ENCODE peak calls at places on chromosomes 13 and 19, in ten cellular contexts. S is tibial artery; E is M059J; T is uterus; R is stimulated activated CD4-positive, alpha-beta T cell treated with anti-CD3 and anti-CD28 coated beads, Interleukin-12 subunit alpha, Interleukin-12 subunit beta, amount 100 ng/mL, for 24 hours; A is mucosa of descending colon; H is dermis blood vessel endothelial cell; X is NCI-H2081; G is GM12865; B is colonic mucosa. V is an unnamed sample.

GRCh38 chr19:6100284-6100915 is 9.9 kb downstream of the RFX2 start:
- DNase-seq in G (peak; percentile 56), T (no peak), B (no peak), H (peak; percentile 80), X (no peak), R (peak; percentile 25), S (peak; percentile 63), E (no peak), A (no peak), V (no peak)

GRCh38 chr13:75788494-75788991 is 152.4 kb downstream of the LMO7 start:
- DNase-seq in R (no peak), A (peak; percentile 61), S (no peak), H (peak; percentile 21), E (peak; percentile 43), B (peak; percentile 74), T (no peak), G (no peak), X (no peak), V (peak; percentile 57)

GRCh38 chr19:33368074-33368864 is 5.2 kb upstream of the CEBPG start:
- DNase-seq in T (no peak), R (no peak), H (no peak), G (no peak), S (no peak), X (no peak), E (peak; percentile 85), B (no peak), A (no peak), V (no peak)

GRCh38 chr13:44906758-44907157 is 82.5 kb downstream of the NUFIP1 start:
- DNase-seq in H (no peak), R (no peak), T (peak; percentile 62), E (peak; percentile 64), X (no peak), B (no peak), S (peak; percentile 79), A (peak; percentile 26), G (no peak), V (no peak)

GRCh38 chr13:50106559-50106958 is 91.3 kb downstream of the KCNRG start:
- DNase-seq in X (no peak), H (no peak), B (no peak), G (peak; percentile 39), S (no peak), A (no peak), T (no peak), R (no peak), E (no peak), V (no peak)

GRCh38 chr13:102470283-102470920 is 68.6 kb upstream of the FGF14 start:
- DNase-seq in H (no peak), B (no peak), E (no peak), X (no peak), A (no peak), G (no peak), R (no peak), T (no peak), S (no peak), V (no peak)

GRCh38 chr19:29665215-29665825 is at the start of gene PLEKHF1:
- DNase-seq in R (peak; percentile 86), S (peak; percentile 95), H (peak; percentile 87), B (peak; percentile 92), E (peak; percentile 71), T (peak; percentile 93), G (peak; percentile 94), X (peak; percentile 39), A (peak; percentile 94), V (peak; percentile 98)

GRCh38 chr13:84834201-84834600 is 951.9 kb upstream of the SLITRK1 start:
- DNase-seq in B (no peak), X (no peak), A (no peak), G (no peak), T (no peak), E (no peak), H (no peak), S (no peak), R (no peak), V (no peak)

GRCh38 chr19:16330811-16331690 is 6.4 kb downstream of the KLF2 start:
- DNase-seq in B (no peak), G (no peak), X (no peak), S (no peak), E (peak; percentile 49), T (no peak), R (no peak), H (no peak), A (no peak), V (no peak)

GRCh38 chr13:73991884-73992283 is 142.3 kb downstream of the KLF12 start:
- DNase-seq in E (no peak), B (no peak), X (no peak), G (no peak), S (no peak), T (no peak), R (no peak), H (no peak), A (no peak), V (no peak)

GRCh38 chr19:3609779-3610719 is 3.4 kb upstream of the TBXA2R start:
- DNase-seq in H (peak; percentile 31), X (no peak), B (no peak), R (no peak), S (no peak), G (no peak), T (no peak), A (no peak), E (peak; percentile 36), V (peak; percentile 17)

GRCh38 chr19:2275588-2276428 is 6.2 kb downstream of the PEAK3 start:
- DNase-seq in A (peak; percentile 63), G (no peak), B (peak; percentile 53), H (no peak), E (no peak), R (no peak), S (no peak), T (peak; percentile 61), X (no peak), V (peak; percentile 68)

GRCh38 chr19:11130824-11131455 is 24.6 kb downstream of the SPC24 start:
- DNase-seq in S (peak; percentile 90), R (peak; percentile 69), E (peak; percentile 70), B (peak; percentile 84), X (peak; percentile 50), G (peak; percentile 74), T (peak; percentile 88), A (peak; percentile 85), H (peak; percentile 95), V (peak; percentile 75)

GRCh38 chr19:32651729-32652140 is 23.2 kb downstream of the ANKRD27 start:
- DNase-seq in B (peak; percentile 37), T (no peak), S (no peak), H (no peak), G (no peak), R (no peak), X (no peak), E (no peak), A (peak; percentile 30), V (peak; percentile 78)

GRCh38 chr19:12838182-12838890 is at the start of gene MAST1:
- DNase-seq in G (peak; percentile 39), R (peak; percentile 37), T (no peak), E (no peak), X (peak; percentile 60), B (peak; percentile 40), S (no peak), A (peak; percentile 52), H (peak; percentile 56), V (peak; percentile 18)

GRCh38 chr13:102580552-102581169 is 16.1 kb upstream of the TPP2 start:
- DNase-seq in E (peak; percentile 50), H (peak; percentile 88), G (peak; percentile 77), R (no peak), T (no peak), X (peak; percentile 42), B (peak; percentile 55), A (peak; percentile 77), S (no peak), V (no peak)

GRCh38 chr13:25455146-25455545 is 83.4 kb downstream of the ATP8A2 start:
- DNase-seq in T (no peak), G (no peak), S (no peak), R (no peak), E (peak; percentile 12), H (no peak), X (no peak), B (no peak), A (no peak), V (no peak)

GRCh38 chr13:31012285-31013024 is 80.0 kb downstream of the TEX26 start:
- DNase-seq in X (no peak), S (no peak), B (no peak), R (no peak), T (no peak), H (peak; percentile 34), A (no peak), G (peak; percentile 29), E (peak; percentile 54), V (no peak)

GRCh38 chr13:84126671-84127171 is 244.4 kb upstream of the SLITRK1 start:
- DNase-seq in E (peak; percentile 54), B (no peak), A (no peak), G (peak; percentile 60), R (no peak), T (no peak), H (no peak), S (no peak), X (peak; percentile 55), V (no peak)

GRCh38 chr13:35727881-35728280 is 251.4 kb upstream of the MAB21L1 start:
- DNase-seq in R (no peak), G (no peak), B (no peak), A (no peak), E (no peak), H (no peak), X (no peak), T (no peak), S (no peak), V (no peak)

GRCh38 chr13:65926750-65927171 is 1303.4 kb downstream of the PCDH9 start:
- DNase-seq in T (no peak), G (no peak), H (peak; percentile 21), B (peak; percentile 20), R (no peak), S (no peak), E (peak; percentile 4), A (peak; percentile 36), X (no peak), V (peak; percentile 11)

GRCh38 chr13:51663980-51664957 is 80.0 kb downstream of the WDFY2 start:
- DNase-seq in A (no peak), R (no peak), S (no peak), B (no peak), X (no peak), T (peak; percentile 25), H (no peak), G (no peak), E (peak; percentile 51), V (no peak)

GRCh38 chr13:98411013-98411412 is 165.9 kb downstream of the STK24 start:
- DNase-seq in A (no peak), R (no peak), G (no peak), S (no peak), H (no peak), X (no peak), E (no peak), T (no peak), B (no peak), V (no peak)

GRCh38 chr13:113762538-113762937 is 3.5 kb downstream of the TMEM255B start:
- DNase-seq in T (no peak), A (no peak), H (no peak), X (no peak), E (no peak), R (no peak), S (peak; percentile 39), B (no peak), G (no peak), V (no peak)

GRCh38 chr13:77026255-77026782 is 640 bp downstream of the FBXL3 start:
- DNase-seq in S (peak; percentile 94), E (peak; percentile 58), X (peak; percentile 52), A (peak; percentile 95), G (peak; percentile 83), B (peak; percentile 93), R (peak; percentile 59), T (peak; percentile 80), H (peak; percentile 65), V (peak; percentile 90)

GRCh38 chr13:95896302-95896701 is 156.9 kb downstream of the UGGT2 start:
- DNase-seq in B (no peak), X (no peak), E (peak; percentile 45), H (peak; percentile 33), S (no peak), T (no peak), A (no peak), G (no peak), R (no peak), V (no peak)

GRCh38 chr19:18710986-18711751 is 27.7 kb downstream of the CRTC1 start:
- DNase-seq in T (peak; percentile 71), R (no peak), A (no peak), B (no peak), G (no peak), H (no peak), S (peak; percentile 81), E (no peak), X (no peak), V (peak; percentile 92)

GRCh38 chr13:61040180-61040579 is 375.5 kb downstream of the PCDH20 start:
- DNase-seq in G (no peak), S (no peak), A (no peak), X (no peak), R (no peak), H (no peak), E (peak; percentile 4), T (no peak), B (no peak), V (no peak)

V was measured in right cardiac atrium.